ENCODE peak calls at places on chromosome 7, in seven cellular contexts. X, G, Z, B, R, O and W are unnamed samples.

GRCh38 chr7:145848691-145849090 is 267.9 kb upstream of the CNTNAP2 start:
- DNase-seq in X (no peak), G (peak; percentile 38), Z (no peak), B (no peak), R (peak; percentile 61), O (peak; percentile 31), W (no peak)

GRCh38 chr7:50641442-50642405 is 76.5 kb upstream of the DDC start:
- DNase-seq in X (no peak), G (no peak), Z (no peak), B (peak; percentile 18), R (peak; percentile 45), O (no peak), W (no peak)

GRCh38 chr7:105352018-105352612 is 36.6 kb downstream of the SRPK2 start:
- DNase-seq in X (peak; percentile 93), G (no peak), Z (peak; percentile 35), B (no peak), R (no peak), O (no peak), W (peak; percentile 31)

GRCh38 chr7:122885583-122886356 is 490 bp downstream of the CADPS2 start:
- DNase-seq in X (no peak), G (peak; percentile 79), Z (peak; percentile 19), B (peak; percentile 34), R (peak; percentile 73), O (peak; percentile 24), W (peak; percentile 37)

GRCh38 chr7:50359995-50360925 is 55.7 kb downstream of the IKZF1 start:
- DNase-seq in X (no peak), G (peak; percentile 57), Z (no peak), B (no peak), R (no peak), O (peak; percentile 88), W (no peak)

GRCh38 chr7:2719007-2719406 is 31.0 kb downstream of the AMZ1 start:
- DNase-seq in X (no peak), G (peak; percentile 89), Z (no peak), B (no peak), R (peak; percentile 88), O (peak; percentile 66), W (no peak)

GRCh38 chr7:35777121-35777520 is 23.7 kb upstream of the SEPTIN7 start:
- DNase-seq in X (no peak), G (no peak), Z (no peak), B (no peak), R (no peak), O (no peak), W (no peak)

GRCh38 chr7:125046767-125047166 is 117.1 kb upstream of the POT1 start:
- DNase-seq in X (no peak), G (no peak), Z (no peak), B (no peak), R (no peak), O (no peak), W (no peak)

GRCh38 chr7:73423519-73424485 is 9.8 kb upstream of the FZD9 start:
- DNase-seq in X (no peak), G (no peak), Z (no peak), B (peak; percentile 62), R (peak; percentile 82), O (no peak), W (no peak)

GRCh38 chr7:131544449-131545425 is 11.7 kb downstream of the PODXL start:
- DNase-seq in X (no peak), G (peak; percentile 84), Z (no peak), B (peak; percentile 73), R (no peak), O (peak; percentile 49), W (no peak)

DNA sequence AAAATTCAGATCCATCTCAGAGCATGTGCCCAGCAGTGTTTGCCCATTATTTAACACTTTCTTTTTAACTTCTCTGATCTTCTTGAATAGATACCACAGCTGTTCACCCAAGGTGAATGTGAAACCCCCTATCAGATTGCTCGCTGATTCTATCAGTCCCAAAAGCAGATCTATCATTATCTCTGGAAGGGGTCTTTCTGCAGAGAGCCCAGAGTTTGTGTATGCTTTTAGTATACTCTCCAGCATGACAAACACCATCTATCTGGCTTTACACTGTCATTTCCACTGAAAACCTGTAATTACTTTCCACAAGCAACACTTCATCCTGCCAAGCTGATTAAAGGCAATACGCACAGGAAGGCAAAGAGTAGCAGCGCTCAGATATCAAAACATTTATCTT is 168.2 kb downstream of the CACNA2D1 start:
- DNase-seq in X (no peak), G (no peak), Z (no peak), B (no peak), R (no peak), O (no peak), W (no peak)
- TF ChIP-seq TAF1 in X (no peak), G (no peak), Z (no peak), B (no peak), R (no peak), O (no peak), W (no peak)

GRCh38 chr7:129829677-129830631 is 122.8 kb downstream of the UBE2H start:
- DNase-seq in X (no peak), G (peak; percentile 42), Z (no peak), B (peak; percentile 62), R (peak; percentile 70), O (peak; percentile 74), W (no peak)
- TF ChIP-seq POLR2AphosphoS5 in X (no peak), G (peak; percentile 14), Z (no peak), B (no peak), R (peak; percentile 96), O (peak; percentile 49), W (no peak)

DNA sequence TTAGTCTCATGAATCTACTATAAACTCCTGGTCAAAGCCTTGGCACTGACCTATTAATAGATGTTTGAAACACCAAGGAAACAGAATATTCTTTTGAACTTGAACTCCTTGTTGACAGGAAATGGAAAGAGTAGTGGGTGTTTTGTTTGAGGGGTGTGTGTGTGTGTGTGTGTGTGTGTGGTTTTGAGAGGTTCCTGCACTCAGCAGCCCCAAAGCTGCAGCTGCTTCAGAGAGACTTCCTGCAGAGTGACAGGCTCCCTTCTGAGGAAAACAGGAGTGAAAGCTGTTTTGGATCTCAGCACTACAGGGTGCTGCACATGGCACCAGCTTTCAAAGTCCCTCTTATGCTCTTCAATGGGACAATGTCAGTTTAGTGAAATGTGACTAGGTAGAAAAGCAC is 546.5 kb upstream of the STEAP1 start:
- DNase-seq in X (no peak), G (no peak), Z (no peak), B (no peak), R (no peak), O (no peak), W (no peak)
- TF ChIP-seq TAF1 in X (no peak), G (no peak), Z (no peak), B (no peak), R (no peak), O (no peak), W (no peak)

GRCh38 chr7:136877990-136878389 is 9.5 kb downstream of the CHRM2 start:
- DNase-seq in X (no peak), G (peak; percentile 55), Z (no peak), B (no peak), R (no peak), O (no peak), W (no peak)
- TF ChIP-seq POLR2AphosphoS5 in X (no peak), G (no peak), Z (no peak), B (no peak), R (no peak), O (no peak), W (no peak)